ENCODE peak calls at places on chromosomes 5 and 9, in five cellular contexts. One of them, this sample, is unnamed.

GRCh38 chr9:34072410-34072809 is 23.7 kb upstream of the UBAP2 start:
- DNase-seq in AG09309: no peak
- DNase-seq in bronchial epithelial cell: peak
- DNase-seq in cardiac muscle cell: no peak
- DNase-seq in astrocyte: no peak
- DNase-seq in this sample: no peak

GRCh38 chr9:126228779-126229444 is 97.7 kb upstream of the MVB12B start:
- DNase-seq in cardiac muscle cell: peak
- DNase-seq in bronchial epithelial cell: peak
- DNase-seq in AG09309: peak
- DNase-seq in astrocyte: peak
- DNase-seq in this sample: peak

GRCh38 chr9:84301851-84302250 is 38.7 kb downstream of the SLC28A3 start:
- DNase-seq in AG09309: no peak
- DNase-seq in cardiac muscle cell: no peak
- DNase-seq in astrocyte: peak
- DNase-seq in bronchial epithelial cell: peak
- DNase-seq in this sample: no peak

GRCh38 chr9:91180240-91180929 is 181.3 kb downstream of the AUH start:
- DNase-seq in cardiac muscle cell: no peak
- DNase-seq in AG09309: no peak
- DNase-seq in astrocyte: no peak
- DNase-seq in bronchial epithelial cell: no peak
- DNase-seq in this sample: peak

GRCh38 chr9:95129651-95130291 is 187.7 kb downstream of the FANCC start:
- DNase-seq in bronchial epithelial cell: no peak
- DNase-seq in cardiac muscle cell: no peak
- DNase-seq in astrocyte: no peak
- DNase-seq in AG09309: no peak
- DNase-seq in this sample: no peak

GRCh38 chr5:14685757-14686156 is 21.2 kb downstream of the OTULIN start:
- DNase-seq in AG09309: no peak
- DNase-seq in bronchial epithelial cell: peak
- DNase-seq in astrocyte: peak
- DNase-seq in cardiac muscle cell: peak
- DNase-seq in this sample: no peak

GRCh38 chr9:79829566-79830347 is 258.0 kb downstream of the TLE4 start:
- DNase-seq in AG09309: no peak
- DNase-seq in bronchial epithelial cell: no peak
- DNase-seq in astrocyte: no peak
- DNase-seq in cardiac muscle cell: no peak
- DNase-seq in this sample: no peak

GRCh38 chr9:7146582-7146981 is 388.8 kb downstream of the KDM4C start:
- DNase-seq in bronchial epithelial cell: peak
- DNase-seq in AG09309: no peak
- DNase-seq in cardiac muscle cell: no peak
- DNase-seq in astrocyte: no peak
- DNase-seq in this sample: no peak

GRCh38 chr5:56190500-56190899 is 42.6 kb downstream of the ANKRD55 start:
- DNase-seq in bronchial epithelial cell: peak
- DNase-seq in astrocyte: peak
- DNase-seq in AG09309: peak
- DNase-seq in cardiac muscle cell: no peak
- DNase-seq in this sample: no peak

GRCh38 chr5:19902316-19902934 is 85.6 kb downstream of the CDH18 start:
- DNase-seq in bronchial epithelial cell: peak
- DNase-seq in cardiac muscle cell: peak
- DNase-seq in AG09309: no peak
- DNase-seq in astrocyte: no peak
- DNase-seq in this sample: no peak

GRCh38 chr5:111509119-111509518 is 3.2 kb downstream of the STARD4 start:
- DNase-seq in cardiac muscle cell: no peak
- DNase-seq in AG09309: no peak
- DNase-seq in astrocyte: no peak
- DNase-seq in bronchial epithelial cell: no peak
- DNase-seq in this sample: no peak

GRCh38 chr5:172910828-172911627 is 48.2 kb upstream of the RPL26L1 start:
- DNase-seq in astrocyte: peak
- DNase-seq in AG09309: no peak
- DNase-seq in bronchial epithelial cell: peak
- DNase-seq in cardiac muscle cell: no peak
- DNase-seq in this sample: peak

GRCh38 chr5:2166979-2167377 is 284.3 kb upstream of the IRX4 start:
- DNase-seq in astrocyte: no peak
- DNase-seq in cardiac muscle cell: no peak
- DNase-seq in bronchial epithelial cell: no peak
- DNase-seq in AG09309: no peak
- DNase-seq in this sample: peak

GRCh38 chr5:53276825-53277224 is 167.3 kb upstream of the MOCS2 start:
- DNase-seq in AG09309: no peak
- DNase-seq in cardiac muscle cell: no peak
- DNase-seq in astrocyte: no peak
- DNase-seq in bronchial epithelial cell: peak
- DNase-seq in this sample: no peak

GRCh38 chr9:88782931-88783451 is 208.3 kb upstream of the S1PR3 start:
- DNase-seq in astrocyte: peak
- DNase-seq in AG09309: no peak
- DNase-seq in cardiac muscle cell: no peak
- DNase-seq in bronchial epithelial cell: peak
- DNase-seq in this sample: no peak

GRCh38 chr5:73256012-73256411 is 83.0 kb downstream of the TMEM174 start:
- DNase-seq in astrocyte: no peak
- DNase-seq in bronchial epithelial cell: no peak
- DNase-seq in AG09309: no peak
- DNase-seq in cardiac muscle cell: no peak
- DNase-seq in this sample: no peak

GRCh38 chr5:148663509-148663908 is 9.2 kb upstream of the HTR4 start:
- DNase-seq in astrocyte: no peak
- DNase-seq in cardiac muscle cell: no peak
- DNase-seq in bronchial epithelial cell: no peak
- DNase-seq in AG09309: no peak
- DNase-seq in this sample: no peak

GRCh38 chr5:98938459-98938858 is 9.7 kb upstream of the CHD1 start:
- DNase-seq in bronchial epithelial cell: peak
- DNase-seq in AG09309: no peak
- DNase-seq in cardiac muscle cell: peak
- DNase-seq in astrocyte: peak
- DNase-seq in this sample: no peak

GRCh38 chr5:179454354-179454753 is 96.0 kb upstream of the RUFY1 start:
- DNase-seq in cardiac muscle cell: no peak
- DNase-seq in astrocyte: no peak
- DNase-seq in AG09309: no peak
- DNase-seq in bronchial epithelial cell: no peak
- DNase-seq in this sample: no peak

GRCh38 chr5:38456657-38457056 is 99.8 kb downstream of the LIFR start:
- DNase-seq in AG09309: no peak
- DNase-seq in astrocyte: no peak
- DNase-seq in bronchial epithelial cell: peak
- DNase-seq in cardiac muscle cell: no peak
- DNase-seq in this sample: no peak

GRCh38 chr5:38455797-38456330 is 100.6 kb downstream of the LIFR start:
- DNase-seq in AG09309: no peak
- DNase-seq in bronchial epithelial cell: no peak
- DNase-seq in cardiac muscle cell: no peak
- DNase-seq in astrocyte: no peak
- DNase-seq in this sample: no peak

GRCh38 chr5:38453506-38453905 is 102.9 kb downstream of the LIFR start:
- DNase-seq in bronchial epithelial cell: no peak
- DNase-seq in cardiac muscle cell: no peak
- DNase-seq in AG09309: no peak
- DNase-seq in astrocyte: no peak
- DNase-seq in this sample: no peak

GRCh38 chr5:38453921-38454320 is 102.5 kb downstream of the LIFR start:
- DNase-seq in cardiac muscle cell: no peak
- DNase-seq in bronchial epithelial cell: no peak
- DNase-seq in astrocyte: no peak
- DNase-seq in AG09309: no peak
- DNase-seq in this sample: no peak

DNA sequence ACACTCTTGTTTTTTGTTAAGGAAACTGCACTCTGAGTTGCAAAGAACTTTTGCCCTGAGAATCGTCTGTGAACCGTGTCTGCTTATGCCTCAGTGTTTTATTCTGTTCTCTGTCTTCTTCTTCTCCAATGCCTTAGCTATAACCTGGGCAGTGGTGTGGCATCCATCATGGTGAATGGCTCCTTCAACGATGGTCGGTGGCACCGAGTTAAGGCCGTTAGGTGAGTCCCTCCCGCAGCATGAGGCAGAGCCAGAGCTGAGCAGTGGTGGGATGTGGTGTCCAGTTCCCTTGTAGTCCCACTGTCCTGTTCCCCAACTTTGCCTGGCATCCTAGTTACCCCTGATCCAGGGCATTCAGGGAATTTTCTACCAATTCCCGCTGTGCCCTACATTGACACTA is 98.3 kb downstream of the LIFR start:
- DNase-seq in bronchial epithelial cell: no peak
- DNase-seq in AG09309: no peak
- DNase-seq in cardiac muscle cell: no peak
- DNase-seq in astrocyte: no peak
- DNase-seq in this sample: no peak
- H3K4me3 ChIP-seq in bronchial epithelial cell: no peak
- H3K4me3 ChIP-seq in AG09309: no peak
- H3K4me3 ChIP-seq in cardiac muscle cell: no peak
- H3K4me3 ChIP-seq in astrocyte: no peak
- H3K4me3 ChIP-seq in this sample: no peak

DNA sequence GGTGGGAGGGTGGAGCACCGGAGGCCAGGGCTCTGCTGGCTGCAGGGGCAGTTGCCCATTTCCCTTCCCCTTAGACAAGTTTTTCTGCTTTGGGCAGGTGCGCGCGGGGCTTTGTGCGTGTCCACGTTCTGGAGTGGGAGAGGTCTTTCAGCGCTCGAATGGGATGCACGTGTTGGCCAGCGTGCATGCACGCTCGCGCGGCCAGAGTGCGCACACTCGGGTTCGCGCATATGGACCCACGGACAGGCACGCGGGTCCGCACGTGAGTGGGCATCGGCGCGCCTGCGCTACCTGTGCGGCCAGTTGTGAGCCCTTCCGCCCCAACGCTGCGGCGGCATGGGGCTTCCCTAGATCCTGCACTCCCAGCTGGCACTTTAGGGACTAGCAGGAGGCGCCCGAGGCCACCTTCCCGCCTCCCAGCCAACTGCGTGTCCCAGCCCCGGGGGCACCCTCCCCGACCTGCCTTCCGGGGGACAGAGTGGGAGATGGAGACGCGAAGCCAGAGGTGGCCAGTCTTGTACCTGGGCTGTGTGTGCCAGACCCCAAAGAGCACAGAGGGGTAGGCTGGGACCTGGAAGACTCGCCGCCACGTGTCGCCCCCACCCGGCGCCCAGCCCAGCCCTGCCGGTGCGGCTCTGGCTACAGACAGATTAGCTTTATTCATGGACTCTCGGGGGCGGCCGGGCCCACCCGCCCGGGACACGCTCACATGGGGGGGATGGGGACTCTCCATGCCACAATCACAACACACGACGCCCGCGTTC is 9.8 kb upstream of the GPRIN1 start:
- DNase-seq in astrocyte: no peak
- DNase-seq in bronchial epithelial cell: no peak
- DNase-seq in AG09309: no peak
- DNase-seq in cardiac muscle cell: no peak
- DNase-seq in this sample: no peak
- H3K4me3 ChIP-seq in astrocyte: no peak
- H3K4me3 ChIP-seq in bronchial epithelial cell: no peak
- H3K4me3 ChIP-seq in AG09309: no peak
- H3K4me3 ChIP-seq in cardiac muscle cell: no peak
- H3K4me3 ChIP-seq in this sample: no peak

DNA sequence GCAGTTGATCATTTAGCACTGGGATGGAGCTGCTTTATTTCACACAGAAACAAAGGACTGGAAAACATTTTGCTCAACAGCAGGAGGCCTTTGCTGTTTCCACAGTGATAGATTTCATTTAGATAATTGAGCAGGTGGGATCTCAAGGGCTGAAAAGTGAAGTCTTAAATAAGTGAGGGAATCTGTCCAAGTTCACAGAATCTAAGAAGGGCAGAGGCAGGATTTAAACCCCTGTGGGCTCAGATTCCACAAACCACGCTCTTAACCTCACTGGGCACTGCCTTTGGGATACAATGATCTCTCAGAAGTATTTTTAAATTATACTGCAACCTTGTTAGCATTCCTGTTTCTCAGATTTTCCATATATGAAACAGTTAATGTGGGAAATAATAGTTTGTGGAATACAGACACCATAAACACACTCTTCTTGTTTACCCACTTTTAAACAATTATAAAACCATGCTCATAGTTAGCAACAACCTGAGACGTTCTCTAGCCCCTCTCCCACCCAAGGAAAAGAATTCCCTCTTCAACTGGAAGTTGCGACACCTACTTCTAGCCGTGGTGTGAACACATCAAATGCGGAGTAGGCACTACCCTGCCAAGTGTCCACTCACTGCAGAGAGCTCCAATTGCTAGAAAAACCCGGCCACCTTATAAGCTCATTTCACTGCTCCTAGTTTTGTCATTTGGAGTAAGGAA is 47.6 kb downstream of the PRLR start:
- DNase-seq in astrocyte: no peak
- DNase-seq in bronchial epithelial cell: no peak
- DNase-seq in cardiac muscle cell: no peak
- DNase-seq in AG09309: no peak
- DNase-seq in this sample: no peak
- H3K4me3 ChIP-seq in astrocyte: no peak
- H3K4me3 ChIP-seq in bronchial epithelial cell: no peak
- H3K4me3 ChIP-seq in cardiac muscle cell: no peak
- H3K4me3 ChIP-seq in AG09309: no peak
- H3K4me3 ChIP-seq in this sample: no peak

GRCh38 chr5:132467292-132467984 is 23.1 kb downstream of the IRF1 start:
- DNase-seq in bronchial epithelial cell: no peak
- DNase-seq in astrocyte: no peak
- DNase-seq in AG09309: no peak
- DNase-seq in cardiac muscle cell: no peak
- DNase-seq in this sample: no peak
- H3K4me3 ChIP-seq in bronchial epithelial cell: no peak
- H3K4me3 ChIP-seq in astrocyte: no peak
- H3K4me3 ChIP-seq in AG09309: no peak
- H3K4me3 ChIP-seq in cardiac muscle cell: no peak
- H3K4me3 ChIP-seq in this sample: no peak

This sample was measured in ascending aorta.